ENCODE peak calls at places on chromosomes 11 and 22, in five cellular contexts. One of them, this sample, is unnamed. For H3K4me1, the result is how much of the 10 kb centered on the place peaks cover.

GRCh38 chr11:69356703-69357457 is 62.9 kb downstream of the MYEOV start:
- DNase-seq in lung: peak
- DNase-seq in H9: peak
- DNase-seq in kidney: no peak
- DNase-seq in fibroblast of lung: no peak
- DNase-seq in this sample: no peak

GRCh38 chr22:26377170-26377825 is 51.8 kb upstream of the ASPHD2 start:
- DNase-seq in lung: no peak
- DNase-seq in H9: peak
- DNase-seq in kidney: no peak
- DNase-seq in fibroblast of lung: no peak
- DNase-seq in this sample: no peak

GRCh38 chr22:22761963-22762772 is 117.8 kb downstream of the GGTLC2 start:
- DNase-seq in lung: no peak
- DNase-seq in H9: no peak
- DNase-seq in kidney: no peak
- DNase-seq in fibroblast of lung: no peak
- DNase-seq in this sample: no peak

GRCh38 chr11:69108559-69108958 is 47.2 kb upstream of the SMIM38 start:
- DNase-seq in lung: no peak
- DNase-seq in H9: no peak
- DNase-seq in kidney: peak
- DNase-seq in fibroblast of lung: no peak
- DNase-seq in this sample: no peak

GRCh38 chr22:43077121-43077877 is 11.9 kb downstream of the TTLL1 start:
- DNase-seq in lung: no peak
- DNase-seq in H9: no peak
- DNase-seq in kidney: no peak
- DNase-seq in fibroblast of lung: no peak
- DNase-seq in this sample: peak

GRCh38 chr11:106493751-106494150 is 416.3 kb downstream of the AASDHPPT start:
- DNase-seq in lung: no peak
- DNase-seq in H9: no peak
- DNase-seq in kidney: no peak
- DNase-seq in fibroblast of lung: peak
- DNase-seq in this sample: no peak

GRCh38 chr11:1194977-1195689 is 27.7 kb upstream of the MUC5B start:
- DNase-seq in lung: no peak
- DNase-seq in H9: no peak
- DNase-seq in kidney: peak
- DNase-seq in fibroblast of lung: no peak
- DNase-seq in this sample: peak

GRCh38 chr11:97722065-97722464 is 1298.7 kb upstream of the CNTN5 start:
- DNase-seq in lung: no peak
- DNase-seq in H9: no peak
- DNase-seq in kidney: peak
- DNase-seq in fibroblast of lung: peak
- DNase-seq in this sample: no peak

GRCh38 chr22:49349181-49349835 is 478.4 kb downstream of the BRD1 start:
- DNase-seq in lung: no peak
- DNase-seq in H9: peak
- DNase-seq in kidney: peak
- DNase-seq in fibroblast of lung: no peak
- DNase-seq in this sample: no peak

GRCh38 chr11:33598426-33599069 is 102.1 kb downstream of the C11orf91 start:
- DNase-seq in lung: no peak
- DNase-seq in H9: peak
- DNase-seq in kidney: no peak
- DNase-seq in fibroblast of lung: no peak
- DNase-seq in this sample: no peak

GRCh38 chr11:62705401-62705800 is 1.8 kb downstream of the BSCL2 start:
- DNase-seq in lung: no peak
- DNase-seq in H9: peak
- DNase-seq in kidney: no peak
- DNase-seq in fibroblast of lung: no peak
- DNase-seq in this sample: no peak

GRCh38 chr11:61954106-61955030 is 4.2 kb downstream of the BEST1 start:
- DNase-seq in lung: no peak
- DNase-seq in H9: no peak
- DNase-seq in kidney: no peak
- DNase-seq in fibroblast of lung: peak
- DNase-seq in this sample: no peak

GRCh38 chr11:298406-299065 is 790 bp downstream of the IFITM5 start:
- DNase-seq in lung: no peak
- DNase-seq in H9: no peak
- DNase-seq in kidney: peak
- DNase-seq in fibroblast of lung: no peak
- DNase-seq in this sample: peak

GRCh38 chr11:69862797-69863543 is 43.8 kb upstream of the FGF3 start:
- DNase-seq in lung: no peak
- DNase-seq in H9: no peak
- DNase-seq in kidney: no peak
- DNase-seq in fibroblast of lung: no peak
- DNase-seq in this sample: no peak

GRCh38 chr11:37277896-37278465 is 679.9 kb upstream of the RAG2 start:
- DNase-seq in lung: no peak
- DNase-seq in H9: no peak
- DNase-seq in kidney: no peak
- DNase-seq in fibroblast of lung: no peak
- DNase-seq in this sample: no peak

GRCh38 chr11:34449013-34449412 is 10.3 kb downstream of the CAT start:
- DNase-seq in lung: no peak
- DNase-seq in H9: no peak
- DNase-seq in kidney: no peak
- DNase-seq in fibroblast of lung: no peak
- DNase-seq in this sample: no peak

GRCh38 chr11:50192743-50193142 is 160.1 kb downstream of the OR4C45 start:
- DNase-seq in lung: no peak
- DNase-seq in H9: no peak
- DNase-seq in kidney: no peak
- DNase-seq in fibroblast of lung: no peak
- DNase-seq in this sample: no peak

GRCh38 chr11:5421811-5422210 is at the start of gene OR51Q1:
- DNase-seq in lung: no peak
- DNase-seq in H9: no peak
- DNase-seq in kidney: no peak
- DNase-seq in fibroblast of lung: no peak
- DNase-seq in this sample: no peak

GRCh38 chr11:22763166-22763565 is 66.4 kb downstream of the SVIP start:
- DNase-seq in lung: no peak
- DNase-seq in H9: no peak
- DNase-seq in kidney: no peak
- DNase-seq in fibroblast of lung: no peak
- DNase-seq in this sample: no peak

GRCh38 chr11:126355926-126356897 is 726 bp downstream of the ST3GAL4 start:
- DNase-seq in lung: no peak
- DNase-seq in H9: no peak
- DNase-seq in kidney: no peak
- DNase-seq in fibroblast of lung: no peak
- DNase-seq in this sample: no peak

GRCh38 chr22:30432520-30432919 is 7.0 kb downstream of the MTFP1 start:
- DNase-seq in lung: no peak
- DNase-seq in H9: no peak
- DNase-seq in kidney: peak
- DNase-seq in fibroblast of lung: no peak
- DNase-seq in this sample: no peak

GRCh38 chr11:80424012-80424695 is 983.3 kb upstream of the TENM4 start:
- DNase-seq in lung: no peak
- DNase-seq in H9: peak
- DNase-seq in kidney: no peak
- DNase-seq in fibroblast of lung: no peak
- DNase-seq in this sample: no peak

GRCh38 chr11:13434247-13435205 is 28.5 kb downstream of the BTBD10 start:
- DNase-seq in lung: no peak
- DNase-seq in H9: no peak
- DNase-seq in kidney: no peak
- DNase-seq in fibroblast of lung: no peak
- DNase-seq in this sample: no peak

GRCh38 chr11:111976614-111977140 is 39.5 kb downstream of the DIXDC1 start:
- DNase-seq in lung: no peak
- DNase-seq in H9: no peak
- DNase-seq in kidney: peak
- DNase-seq in fibroblast of lung: no peak
- DNase-seq in this sample: no peak

GRCh38 chr11:28417601-28418323 is 309.6 kb downstream of the METTL15 start:
- DNase-seq in lung: no peak
- DNase-seq in H9: no peak
- DNase-seq in kidney: no peak
- DNase-seq in fibroblast of lung: no peak
- DNase-seq in this sample: no peak

GRCh38 chr22:17931400-17931825 is 92.9 kb downstream of the MICAL3 start:
- DNase-seq in lung: no peak
- DNase-seq in H9: no peak
- DNase-seq in kidney: no peak
- DNase-seq in fibroblast of lung: no peak
- DNase-seq in this sample: peak

GRCh38 chr11:67053896-67054850 is 2.5 kb upstream of the RHOD start:
- DNase-seq in lung: peak
- DNase-seq in H9: peak
- DNase-seq in kidney: no peak
- DNase-seq in fibroblast of lung: peak
- DNase-seq in this sample: peak

GRCh38 chr11:67054851-67055523 is 1.7 kb upstream of the RHOD start:
- DNase-seq in lung: peak
- DNase-seq in H9: no peak
- DNase-seq in kidney: no peak
- DNase-seq in fibroblast of lung: peak
- DNase-seq in this sample: peak

GRCh38 chr11:67051945-67052488 is 4.6 kb upstream of the RHOD start:
- DNase-seq in lung: no peak
- DNase-seq in H9: no peak
- DNase-seq in kidney: no peak
- DNase-seq in fibroblast of lung: no peak
- DNase-seq in this sample: no peak

GRCh38 chr11:67051494-67051893 is 5.2 kb upstream of the RHOD start:
- DNase-seq in lung: no peak
- DNase-seq in H9: no peak
- DNase-seq in kidney: no peak
- DNase-seq in fibroblast of lung: no peak
- DNase-seq in this sample: no peak

DNA sequence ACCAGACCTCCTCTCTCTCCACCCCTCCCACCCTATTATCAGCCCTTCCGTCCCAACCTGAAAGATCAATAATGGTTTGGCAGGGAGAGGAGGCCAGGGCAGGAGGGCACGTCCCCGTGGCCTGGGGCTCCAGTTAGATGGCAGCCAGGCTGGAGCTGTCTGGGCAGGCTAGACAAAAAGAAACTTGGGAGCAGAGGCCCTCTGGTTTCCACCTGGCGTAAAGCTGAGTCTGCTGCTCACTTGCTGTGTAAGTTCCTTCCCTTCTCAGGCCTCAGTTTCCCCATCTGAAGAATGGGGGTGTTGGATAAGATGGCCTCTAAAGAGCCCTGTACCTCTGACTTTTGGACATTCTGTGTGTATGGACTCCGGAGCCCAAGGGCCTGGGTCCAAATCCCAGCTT is 3.8 kb upstream of the RHOD start:
- DNase-seq in lung: no peak
- DNase-seq in H9: no peak
- DNase-seq in kidney: no peak
- DNase-seq in fibroblast of lung: no peak
- DNase-seq in this sample: no peak
- H3K27ac ChIP-seq in lung: no peak
- H3K27ac ChIP-seq in H9: no peak
- H3K27ac ChIP-seq in kidney: no peak
- H3K27ac ChIP-seq in fibroblast of lung: no peak
- H3K27ac ChIP-seq in this sample: no peak

GRCh38 chr11:58576792-58577440 is 1.3 kb upstream of the LPXN start:
- DNase-seq in lung: no peak
- DNase-seq in H9: no peak
- DNase-seq in kidney: no peak
- DNase-seq in fibroblast of lung: peak
- DNase-seq in this sample: no peak
- TF ChIP-seq CTCF in lung: no peak
- TF ChIP-seq CTCF in H9: no peak
- TF ChIP-seq CTCF in kidney: peak
- TF ChIP-seq CTCF in fibroblast of lung: peak
- TF ChIP-seq CTCF in this sample: peak

GRCh38 chr22:44269117-44269498 is 43.6 kb downstream of the SHISAL1 start:
- DNase-seq in lung: no peak
- DNase-seq in H9: no peak
- DNase-seq in kidney: no peak
- DNase-seq in fibroblast of lung: no peak
- DNase-seq in this sample: no peak
- H3K4me1 ChIP-seq in lung: under half
- H3K4me1 ChIP-seq in H9: under half
- H3K4me1 ChIP-seq in kidney: under half
- H3K4me1 ChIP-seq in fibroblast of lung: under half
- H3K4me1 ChIP-seq in this sample: under half

GRCh38 chr11:130312046-130312445 is 2.7 kb downstream of the ZBTB44 start:
- DNase-seq in lung: no peak
- DNase-seq in H9: no peak
- DNase-seq in kidney: no peak
- DNase-seq in fibroblast of lung: no peak
- DNase-seq in this sample: no peak

GRCh38 chr11:130315354-130315970 is 745 bp upstream of the ZBTB44 start:
- DNase-seq in lung: peak
- DNase-seq in H9: peak
- DNase-seq in kidney: peak
- DNase-seq in fibroblast of lung: no peak
- DNase-seq in this sample: peak

GRCh38 chr11:130314184-130314748 is 451 bp downstream of the ZBTB44 start:
- DNase-seq in lung: peak
- DNase-seq in H9: peak
- DNase-seq in kidney: peak
- DNase-seq in fibroblast of lung: peak
- DNase-seq in this sample: peak

GRCh38 chr11:130314749-130315285 is at the start of gene ZBTB44:
- DNase-seq in lung: peak
- DNase-seq in H9: peak
- DNase-seq in kidney: peak
- DNase-seq in fibroblast of lung: peak
- DNase-seq in this sample: peak

DNA sequence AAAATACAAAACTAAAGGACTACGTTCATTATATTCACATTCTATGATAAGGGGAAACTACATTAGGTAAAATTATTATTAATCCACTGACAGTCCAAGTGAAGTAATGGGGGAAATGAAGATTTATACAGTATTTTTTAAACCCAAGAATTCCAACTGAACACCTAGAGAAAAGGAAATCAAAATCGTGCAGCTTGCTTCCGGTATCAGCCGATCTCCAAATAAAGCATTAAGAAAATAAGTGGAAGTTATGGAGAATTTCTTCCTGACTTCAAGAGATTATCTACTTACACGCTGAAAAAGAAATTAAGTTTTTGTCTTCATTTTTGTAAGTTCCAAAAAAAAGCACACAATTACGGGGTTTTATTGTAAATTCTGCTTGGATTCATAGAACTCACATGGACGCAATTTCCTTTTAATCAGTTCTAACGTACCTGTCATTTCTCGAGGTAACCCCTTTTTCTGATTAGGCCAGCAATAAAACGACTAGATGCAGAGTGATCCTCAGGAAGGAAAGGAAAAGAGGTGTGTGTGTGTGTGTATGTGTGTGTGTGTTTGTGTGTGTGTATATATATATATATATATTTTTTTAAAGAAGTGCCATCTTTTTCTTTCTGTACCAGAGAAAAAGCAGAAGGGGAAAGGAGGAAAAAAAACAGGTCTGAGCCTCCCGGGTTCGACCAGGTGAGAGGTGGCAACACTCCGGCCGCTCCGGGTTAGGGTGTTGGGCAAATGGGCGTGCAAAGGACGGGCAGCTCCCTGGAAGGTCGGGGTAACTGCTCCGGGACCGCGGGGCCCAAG is 1.1 kb downstream of the ZBTB44 start:
- DNase-seq in lung: no peak
- DNase-seq in H9: no peak
- DNase-seq in kidney: no peak
- DNase-seq in fibroblast of lung: peak
- DNase-seq in this sample: no peak
- H3K27ac ChIP-seq in lung: peak
- H3K27ac ChIP-seq in H9: no peak
- H3K27ac ChIP-seq in kidney: peak
- H3K27ac ChIP-seq in fibroblast of lung: peak
- H3K27ac ChIP-seq in this sample: peak